ENCODE peak calls at places on chromosome 2, in nine cellular contexts. One of them, this sample, is unnamed. For H3K36me3 and H3K4me1, the result is how much of the 10 kb centered on the place peaks cover.

GRCh38 chr2:19119326-19120001 is 239.0 kb downstream of the OSR1 start:
- DNase-seq in upper lobe of left lung: no peak
- DNase-seq in mesendoderm: no peak
- DNase-seq in tibial nerve: no peak
- DNase-seq in CD4-positive, CD25-positive, alpha-beta regulatory T cell: no peak
- DNase-seq in body of pancreas: no peak
- DNase-seq in effector memory CD4-positive, alpha-beta T cell: no peak
- DNase-seq in Panc1: no peak
- DNase-seq in naive thymus-derived CD4-positive, alpha-beta T cell: no peak
- DNase-seq in this sample: no peak

GRCh38 chr2:47656715-47657600 is 126.0 kb upstream of the MSH6 start:
- DNase-seq in mesendoderm: no peak
- DNase-seq in upper lobe of left lung: no peak
- DNase-seq in CD4-positive, CD25-positive, alpha-beta regulatory T cell: no peak
- DNase-seq in naive thymus-derived CD4-positive, alpha-beta T cell: no peak
- DNase-seq in body of pancreas: no peak
- DNase-seq in tibial nerve: no peak
- DNase-seq in Panc1: no peak
- DNase-seq in effector memory CD4-positive, alpha-beta T cell: no peak
- DNase-seq in this sample: no peak

GRCh38 chr2:39127973-39128372 is 7.1 kb upstream of the SOS1 start:
- DNase-seq in naive thymus-derived CD4-positive, alpha-beta T cell: no peak
- DNase-seq in upper lobe of left lung: no peak
- DNase-seq in body of pancreas: no peak
- DNase-seq in effector memory CD4-positive, alpha-beta T cell: no peak
- DNase-seq in mesendoderm: no peak
- DNase-seq in CD4-positive, CD25-positive, alpha-beta regulatory T cell: peak
- DNase-seq in tibial nerve: no peak
- DNase-seq in Panc1: no peak
- DNase-seq in this sample: no peak

GRCh38 chr2:188478724-188479123 is 187.1 kb downstream of the GULP1 start:
- DNase-seq in Panc1: no peak
- DNase-seq in upper lobe of left lung: no peak
- DNase-seq in CD4-positive, CD25-positive, alpha-beta regulatory T cell: no peak
- DNase-seq in body of pancreas: no peak
- DNase-seq in effector memory CD4-positive, alpha-beta T cell: no peak
- DNase-seq in tibial nerve: no peak
- DNase-seq in mesendoderm: peak
- DNase-seq in naive thymus-derived CD4-positive, alpha-beta T cell: no peak
- DNase-seq in this sample: no peak

GRCh38 chr2:9345343-9345742 is 78.0 kb downstream of the ITGB1BP1 start:
- DNase-seq in upper lobe of left lung: no peak
- DNase-seq in effector memory CD4-positive, alpha-beta T cell: no peak
- DNase-seq in CD4-positive, CD25-positive, alpha-beta regulatory T cell: no peak
- DNase-seq in naive thymus-derived CD4-positive, alpha-beta T cell: no peak
- DNase-seq in Panc1: no peak
- DNase-seq in tibial nerve: no peak
- DNase-seq in body of pancreas: no peak
- DNase-seq in mesendoderm: no peak
- DNase-seq in this sample: no peak

GRCh38 chr2:184599054-184599874 is 935 bp downstream of the ZNF804A start:
- DNase-seq in naive thymus-derived CD4-positive, alpha-beta T cell: no peak
- DNase-seq in body of pancreas: no peak
- DNase-seq in mesendoderm: peak
- DNase-seq in Panc1: no peak
- DNase-seq in upper lobe of left lung: no peak
- DNase-seq in effector memory CD4-positive, alpha-beta T cell: no peak
- DNase-seq in CD4-positive, CD25-positive, alpha-beta regulatory T cell: no peak
- DNase-seq in tibial nerve: no peak
- DNase-seq in this sample: no peak

GRCh38 chr2:10521891-10522448 is 73.8 kb upstream of the ODC1 start:
- DNase-seq in effector memory CD4-positive, alpha-beta T cell: no peak
- DNase-seq in body of pancreas: no peak
- DNase-seq in Panc1: no peak
- DNase-seq in mesendoderm: no peak
- DNase-seq in tibial nerve: no peak
- DNase-seq in upper lobe of left lung: no peak
- DNase-seq in CD4-positive, CD25-positive, alpha-beta regulatory T cell: no peak
- DNase-seq in naive thymus-derived CD4-positive, alpha-beta T cell: no peak
- DNase-seq in this sample: peak

GRCh38 chr2:150484461-150484931 is 3.0 kb downstream of the RND3 start:
- DNase-seq in CD4-positive, CD25-positive, alpha-beta regulatory T cell: no peak
- DNase-seq in effector memory CD4-positive, alpha-beta T cell: no peak
- DNase-seq in naive thymus-derived CD4-positive, alpha-beta T cell: no peak
- DNase-seq in mesendoderm: no peak
- DNase-seq in body of pancreas: no peak
- DNase-seq in upper lobe of left lung: no peak
- DNase-seq in Panc1: no peak
- DNase-seq in tibial nerve: no peak
- DNase-seq in this sample: no peak

GRCh38 chr2:219475697-219476604 is 22.7 kb upstream of the GMPPA start:
- DNase-seq in Panc1: no peak
- DNase-seq in tibial nerve: peak
- DNase-seq in effector memory CD4-positive, alpha-beta T cell: no peak
- DNase-seq in upper lobe of left lung: peak
- DNase-seq in CD4-positive, CD25-positive, alpha-beta regulatory T cell: peak
- DNase-seq in mesendoderm: peak
- DNase-seq in naive thymus-derived CD4-positive, alpha-beta T cell: no peak
- DNase-seq in body of pancreas: peak
- DNase-seq in this sample: peak

GRCh38 chr2:96103388-96103705 is 13.0 kb downstream of the ADRA2B start:
- DNase-seq in Panc1: no peak
- DNase-seq in mesendoderm: no peak
- DNase-seq in body of pancreas: peak
- DNase-seq in tibial nerve: peak
- DNase-seq in upper lobe of left lung: no peak
- DNase-seq in naive thymus-derived CD4-positive, alpha-beta T cell: no peak
- DNase-seq in CD4-positive, CD25-positive, alpha-beta regulatory T cell: no peak
- DNase-seq in effector memory CD4-positive, alpha-beta T cell: no peak
- DNase-seq in this sample: peak

GRCh38 chr2:230913406-230913805 is 11.6 kb downstream of the GPR55 start:
- DNase-seq in body of pancreas: peak
- DNase-seq in effector memory CD4-positive, alpha-beta T cell: no peak
- DNase-seq in naive thymus-derived CD4-positive, alpha-beta T cell: no peak
- DNase-seq in tibial nerve: no peak
- DNase-seq in CD4-positive, CD25-positive, alpha-beta regulatory T cell: peak
- DNase-seq in upper lobe of left lung: no peak
- DNase-seq in Panc1: no peak
- DNase-seq in mesendoderm: peak
- DNase-seq in this sample: no peak

GRCh38 chr2:138476186-138476585 is 25.4 kb upstream of the SPOPL start:
- DNase-seq in upper lobe of left lung: no peak
- DNase-seq in CD4-positive, CD25-positive, alpha-beta regulatory T cell: no peak
- DNase-seq in Panc1: no peak
- DNase-seq in body of pancreas: no peak
- DNase-seq in naive thymus-derived CD4-positive, alpha-beta T cell: no peak
- DNase-seq in tibial nerve: no peak
- DNase-seq in mesendoderm: no peak
- DNase-seq in effector memory CD4-positive, alpha-beta T cell: no peak
- DNase-seq in this sample: no peak

GRCh38 chr2:137964066-137964858 is at the start of gene HNMT:
- DNase-seq in Panc1: no peak
- DNase-seq in naive thymus-derived CD4-positive, alpha-beta T cell: no peak
- DNase-seq in body of pancreas: peak
- DNase-seq in tibial nerve: no peak
- DNase-seq in CD4-positive, CD25-positive, alpha-beta regulatory T cell: no peak
- DNase-seq in upper lobe of left lung: peak
- DNase-seq in effector memory CD4-positive, alpha-beta T cell: no peak
- DNase-seq in mesendoderm: peak
- DNase-seq in this sample: peak

GRCh38 chr2:202099515-202099914 is 26.5 kb downstream of the KIAA2012 start:
- DNase-seq in tibial nerve: no peak
- DNase-seq in Panc1: no peak
- DNase-seq in body of pancreas: no peak
- DNase-seq in CD4-positive, CD25-positive, alpha-beta regulatory T cell: no peak
- DNase-seq in mesendoderm: peak
- DNase-seq in naive thymus-derived CD4-positive, alpha-beta T cell: no peak
- DNase-seq in upper lobe of left lung: no peak
- DNase-seq in effector memory CD4-positive, alpha-beta T cell: no peak
- DNase-seq in this sample: no peak

GRCh38 chr2:55590810-55591440 is 26.5 kb downstream of the PPP4R3B start:
- DNase-seq in mesendoderm: peak
- DNase-seq in naive thymus-derived CD4-positive, alpha-beta T cell: no peak
- DNase-seq in effector memory CD4-positive, alpha-beta T cell: no peak
- DNase-seq in upper lobe of left lung: no peak
- DNase-seq in body of pancreas: no peak
- DNase-seq in tibial nerve: no peak
- DNase-seq in Panc1: peak
- DNase-seq in CD4-positive, CD25-positive, alpha-beta regulatory T cell: peak
- DNase-seq in this sample: no peak

DNA sequence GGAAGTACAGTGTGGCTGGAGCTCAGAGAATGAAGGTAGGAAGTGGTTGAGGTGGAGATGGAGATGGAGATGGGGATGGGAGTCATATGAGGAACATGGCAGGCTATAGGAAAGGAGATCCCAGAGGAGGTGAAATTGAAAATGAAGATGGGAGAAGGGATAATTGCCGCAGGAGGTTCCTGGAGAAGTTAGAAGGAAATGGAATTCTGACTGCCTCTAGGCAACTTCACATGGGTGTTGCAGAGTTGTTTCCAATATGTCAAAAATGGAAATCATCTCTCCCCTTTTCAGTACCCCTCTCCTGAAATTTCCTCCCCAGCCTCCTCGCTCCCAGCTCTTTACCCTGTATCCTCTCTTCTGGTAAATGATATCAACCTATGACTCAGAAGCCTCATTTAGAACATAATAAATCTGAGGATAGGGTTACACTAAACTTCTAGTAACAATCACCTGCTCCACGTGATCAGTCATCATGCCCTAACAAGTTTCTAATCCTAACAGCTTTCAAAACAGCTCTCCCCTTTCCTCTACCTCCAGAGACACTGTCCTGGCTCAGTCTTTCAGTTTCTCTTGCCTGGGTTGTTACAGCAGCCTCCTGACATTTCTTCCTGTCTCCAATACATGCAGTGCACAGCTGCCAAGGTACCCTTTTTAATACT is 201.9 kb upstream of the RBMS1 start:
- DNase-seq in Panc1: no peak
- DNase-seq in effector memory CD4-positive, alpha-beta T cell: no peak
- DNase-seq in upper lobe of left lung: no peak
- DNase-seq in mesendoderm: no peak
- DNase-seq in tibial nerve: no peak
- DNase-seq in naive thymus-derived CD4-positive, alpha-beta T cell: no peak
- DNase-seq in body of pancreas: no peak
- DNase-seq in CD4-positive, CD25-positive, alpha-beta regulatory T cell: no peak
- DNase-seq in this sample: no peak
- H3K36me3 ChIP-seq in Panc1: under half
- H3K36me3 ChIP-seq in effector memory CD4-positive, alpha-beta T cell: under half
- H3K36me3 ChIP-seq in upper lobe of left lung: under half
- H3K36me3 ChIP-seq in mesendoderm: under half
- H3K36me3 ChIP-seq in tibial nerve: under half
- H3K36me3 ChIP-seq in naive thymus-derived CD4-positive, alpha-beta T cell: under half
- H3K36me3 ChIP-seq in body of pancreas: under half
- H3K36me3 ChIP-seq in CD4-positive, CD25-positive, alpha-beta regulatory T cell: under half
- H3K36me3 ChIP-seq in this sample: under half

GRCh38 chr2:121831841-121832240 is 76.4 kb downstream of the TSN start:
- DNase-seq in Panc1: no peak
- DNase-seq in CD4-positive, CD25-positive, alpha-beta regulatory T cell: no peak
- DNase-seq in upper lobe of left lung: no peak
- DNase-seq in effector memory CD4-positive, alpha-beta T cell: no peak
- DNase-seq in tibial nerve: no peak
- DNase-seq in body of pancreas: no peak
- DNase-seq in naive thymus-derived CD4-positive, alpha-beta T cell: no peak
- DNase-seq in mesendoderm: no peak
- DNase-seq in this sample: no peak
- H3K27ac ChIP-seq in Panc1: no peak
- H3K27ac ChIP-seq in CD4-positive, CD25-positive, alpha-beta regulatory T cell: no peak
- H3K27ac ChIP-seq in upper lobe of left lung: no peak
- H3K27ac ChIP-seq in effector memory CD4-positive, alpha-beta T cell: no peak
- H3K27ac ChIP-seq in tibial nerve: no peak
- H3K27ac ChIP-seq in body of pancreas: no peak
- H3K27ac ChIP-seq in naive thymus-derived CD4-positive, alpha-beta T cell: no peak
- H3K27ac ChIP-seq in mesendoderm: no peak
- H3K27ac ChIP-seq in this sample: no peak

DNA sequence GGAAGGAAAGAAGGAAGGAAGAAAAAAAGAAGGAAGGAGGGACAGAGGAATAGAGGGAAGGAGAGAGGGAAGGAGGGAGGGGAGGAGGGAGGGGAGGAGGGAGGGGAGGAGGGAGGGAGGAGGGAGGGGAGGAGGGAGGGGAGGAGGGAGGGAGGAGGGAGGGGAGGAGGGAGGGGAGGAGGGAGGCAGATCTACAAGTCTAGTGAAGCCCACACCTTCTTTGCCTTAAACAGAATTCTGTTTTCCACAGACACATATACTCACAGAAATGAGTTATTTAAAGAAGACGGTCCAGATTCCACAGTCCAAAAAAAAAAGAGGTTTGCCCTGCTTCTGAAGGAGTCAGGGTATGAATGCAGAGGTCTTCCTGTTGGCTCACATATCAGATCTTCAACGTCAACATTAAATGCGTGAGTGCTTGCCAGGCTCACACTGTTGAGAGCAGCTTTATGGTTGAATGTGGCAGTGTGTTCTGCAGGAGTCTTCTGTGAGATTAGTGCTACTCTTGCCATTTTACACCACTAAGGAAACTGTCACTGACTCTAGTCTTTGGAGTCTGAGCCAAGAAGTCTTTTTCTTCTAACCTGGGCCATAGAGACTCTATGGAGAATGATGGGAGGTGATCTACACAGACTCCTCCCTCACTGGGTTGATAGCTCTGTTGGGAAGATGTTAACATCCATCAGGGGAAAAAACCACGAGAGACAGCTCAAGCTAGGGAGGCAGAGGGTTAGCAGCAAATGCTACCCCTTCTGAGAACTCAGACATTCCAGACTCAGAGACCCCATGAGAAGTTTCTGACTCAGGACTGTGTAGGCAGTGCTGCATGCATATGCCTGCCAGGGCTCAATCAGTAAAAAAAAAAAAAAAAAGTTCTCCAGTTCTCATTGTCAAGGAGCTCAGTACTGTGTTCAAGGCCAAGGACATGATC is 23.3 kb downstream of the PAX8 start:
- DNase-seq in tibial nerve: no peak
- DNase-seq in body of pancreas: no peak
- DNase-seq in mesendoderm: no peak
- DNase-seq in Panc1: no peak
- DNase-seq in effector memory CD4-positive, alpha-beta T cell: no peak
- DNase-seq in upper lobe of left lung: no peak
- DNase-seq in naive thymus-derived CD4-positive, alpha-beta T cell: no peak
- DNase-seq in CD4-positive, CD25-positive, alpha-beta regulatory T cell: no peak
- DNase-seq in this sample: no peak
- H3K4me1 ChIP-seq in tibial nerve: under half
- H3K4me1 ChIP-seq in body of pancreas: under half
- H3K4me1 ChIP-seq in mesendoderm: under half
- H3K4me1 ChIP-seq in Panc1: under half
- H3K4me1 ChIP-seq in effector memory CD4-positive, alpha-beta T cell: under half
- H3K4me1 ChIP-seq in upper lobe of left lung: under half
- H3K4me1 ChIP-seq in naive thymus-derived CD4-positive, alpha-beta T cell: half or more
- H3K4me1 ChIP-seq in CD4-positive, CD25-positive, alpha-beta regulatory T cell: under half
- H3K4me1 ChIP-seq in this sample: under half

DNA sequence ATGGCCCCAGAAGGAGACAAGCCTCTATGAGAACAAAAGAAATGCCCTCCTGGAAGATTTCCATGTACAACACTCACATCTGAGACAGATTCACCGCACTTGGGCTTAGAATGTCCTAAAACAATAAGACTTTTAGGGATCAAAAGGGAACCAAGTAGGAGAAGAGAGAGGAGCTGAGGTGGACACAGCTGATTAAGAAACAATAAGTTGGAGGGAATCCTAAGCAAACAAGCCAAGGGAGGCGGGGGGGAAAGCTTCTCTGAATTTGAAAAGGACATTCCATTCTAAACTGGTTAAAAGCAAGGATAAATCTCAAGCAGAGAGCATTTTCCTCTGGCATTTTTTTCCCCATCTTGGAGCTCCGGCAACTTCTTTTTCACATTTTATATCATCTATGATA is 9.9 kb downstream of the ACVR1 start:
- DNase-seq in upper lobe of left lung: no peak
- DNase-seq in effector memory CD4-positive, alpha-beta T cell: no peak
- DNase-seq in body of pancreas: no peak
- DNase-seq in CD4-positive, CD25-positive, alpha-beta regulatory T cell: no peak
- DNase-seq in naive thymus-derived CD4-positive, alpha-beta T cell: no peak
- DNase-seq in Panc1: no peak
- DNase-seq in tibial nerve: no peak
- DNase-seq in mesendoderm: peak
- DNase-seq in this sample: no peak
- H3K36me3 ChIP-seq in upper lobe of left lung: under half
- H3K36me3 ChIP-seq in effector memory CD4-positive, alpha-beta T cell: under half
- H3K36me3 ChIP-seq in body of pancreas: under half
- H3K36me3 ChIP-seq in CD4-positive, CD25-positive, alpha-beta regulatory T cell: under half
- H3K36me3 ChIP-seq in naive thymus-derived CD4-positive, alpha-beta T cell: under half
- H3K36me3 ChIP-seq in Panc1: under half
- H3K36me3 ChIP-seq in tibial nerve: under half
- H3K36me3 ChIP-seq in mesendoderm: under half
- H3K36me3 ChIP-seq in this sample: under half